ENCODE peak calls at places on chromosomes 6 and 20, in four cellular contexts. E is A549, A is bronchial epithelial cell, O is fibroblast of lung. J is an unnamed sample.

GRCh38 chr6:36455486-36456027 is 12.8 kb downstream of the KCTD20 start:
- DNase-seq in O (no peak), E (no peak), A (peak), J (no peak)

GRCh38 chr6:29641430-29642213 is 8.6 kb upstream of the GABBR1 start:
- DNase-seq in A (peak), E (no peak), O (no peak), J (no peak)

GRCh38 chr6:40816601-40817000 is 222.4 kb downstream of the UNC5CL start:
- DNase-seq in O (no peak), E (no peak), A (no peak), J (no peak)

GRCh38 chr6:77457720-77458349 is 5.5 kb downstream of the HTR1B start:
- DNase-seq in O (peak), A (peak), E (peak), J (peak)

GRCh38 chr6:36836091-36836770 is 3.0 kb downstream of the CPNE5 start:
- DNase-seq in O (no peak), E (no peak), A (no peak), J (no peak)

GRCh38 chr6:68575765-68576439 is 59.2 kb upstream of the ADGRB3 start:
- DNase-seq in A (no peak), E (peak), O (peak), J (no peak)

GRCh38 chr6:114319749-114320148 is 23.1 kb downstream of the HS3ST5 start:
- DNase-seq in A (no peak), O (no peak), E (no peak), J (no peak)

GRCh38 chr20:48394415-48395081 is 433.3 kb downstream of the PREX1 start:
- DNase-seq in A (no peak), O (no peak), E (no peak), J (no peak)

GRCh38 chr6:41079080-41079479 is 6.3 kb downstream of the NFYA start:
- DNase-seq in A (no peak), E (no peak), O (no peak), J (no peak)

GRCh38 chr20:51128198-51128597 is 105.3 kb upstream of the KCNG1 start:
- DNase-seq in O (peak), E (peak), A (peak), J (peak)

GRCh38 chr20:16711859-16712258 is 18.0 kb upstream of the SNRPB2 start:
- DNase-seq in A (no peak), O (no peak), E (no peak), J (no peak)

GRCh38 chr6:101921829-101922450 is 528.4 kb downstream of the GRIK2 start:
- DNase-seq in O (no peak), A (no peak), E (no peak), J (no peak)

GRCh38 chr6:158718431-158719126 is 68.7 kb downstream of the SYTL3 start:
- DNase-seq in E (peak), O (no peak), A (peak), J (no peak)

GRCh38 chr6:135440087-135440792 is 57.3 kb downstream of the AHI1 start:
- DNase-seq in E (no peak), A (no peak), O (no peak), J (peak)

GRCh38 chr6:149356081-149356750 is 38.7 kb downstream of the TAB2 start:
- DNase-seq in O (no peak), E (no peak), A (no peak), J (no peak)

GRCh38 chr6:33854572-33855030 is 50.8 kb upstream of the MLN start:
- DNase-seq in E (no peak), O (no peak), A (no peak), J (no peak)

GRCh38 chr20:58344741-58345140 is 35.2 kb downstream of the RAB22A start:
- DNase-seq in O (no peak), E (no peak), A (peak), J (no peak)

GRCh38 chr20:48329216-48329615 is 498.6 kb downstream of the PREX1 start:
- DNase-seq in E (no peak), A (no peak), O (no peak), J (no peak)

GRCh38 chr6:149248688-149249369 is 68.7 kb upstream of the TAB2 start:
- DNase-seq in A (peak), O (no peak), E (peak), J (peak)

GRCh38 chr20:23343590-23343989 is 7.0 kb upstream of the NXT1 start:
- DNase-seq in O (no peak), E (no peak), A (no peak), J (no peak)

GRCh38 chr20:29430531-29430930 is 1826.9 kb upstream of the DEFB115 start:
- DNase-seq in O (no peak), A (no peak), E (no peak), J (no peak)

GRCh38 chr6:28867078-28867414 is 56.7 kb downstream of the TRIM27 start:
- DNase-seq in A (peak), E (no peak), O (no peak), J (no peak)

GRCh38 chr6:43698584-43699349 is 11.2 kb upstream of the MRPS18A start:
- DNase-seq in O (peak), A (peak), E (peak), J (no peak)

GRCh38 chr20:8568068-8568467 is 436.0 kb downstream of the PLCB1 start:
- DNase-seq in E (no peak), O (peak), A (no peak), J (no peak)

J was measured in SJSA1.